ENCODE peak calls at places on chromosomes 5 and 9, in nine cellular contexts. One of them, this sample, is unnamed.

GRCh38 chr5:159331099-159331973 is 1.0 kb upstream of the IL12B start:
- DNase-seq in glutamatergic neuron: peak; percentile 78
- DNase-seq in HEK293T: peak; percentile 80
- DNase-seq in HT1080: no peak
- DNase-seq in activated T-helper 1 cell treated with Interleukin-2 at 50 U/mL for 16 hours: peak; percentile 61
- DNase-seq in amniotic stem cell: no peak
- DNase-seq in A549: peak; percentile 76
- DNase-seq in H9: peak; percentile 73
- DNase-seq in ACHN: peak; percentile 50
- DNase-seq in this sample: no peak

GRCh38 chr5:64749385-64749784 is 19.1 kb downstream of the SREK1IP1 start:
- DNase-seq in amniotic stem cell: no peak
- DNase-seq in HT1080: no peak
- DNase-seq in activated T-helper 1 cell treated with Interleukin-2 at 50 U/mL for 16 hours: no peak
- DNase-seq in H9: no peak
- DNase-seq in HEK293T: no peak
- DNase-seq in glutamatergic neuron: no peak
- DNase-seq in A549: no peak
- DNase-seq in ACHN: no peak
- DNase-seq in this sample: no peak

GRCh38 chr5:160251406-160252155 is 22.3 kb downstream of the FABP6 start:
- DNase-seq in amniotic stem cell: no peak
- DNase-seq in A549: no peak
- DNase-seq in activated T-helper 1 cell treated with Interleukin-2 at 50 U/mL for 16 hours: no peak
- DNase-seq in HEK293T: no peak
- DNase-seq in H9: no peak
- DNase-seq in ACHN: no peak
- DNase-seq in glutamatergic neuron: no peak
- DNase-seq in HT1080: no peak
- DNase-seq in this sample: no peak

GRCh38 chr5:179621551-179621971 is 1.9 kb downstream of the HNRNPH1 start:
- DNase-seq in HT1080: no peak
- DNase-seq in amniotic stem cell: no peak
- DNase-seq in A549: no peak
- DNase-seq in activated T-helper 1 cell treated with Interleukin-2 at 50 U/mL for 16 hours: no peak
- DNase-seq in HEK293T: no peak
- DNase-seq in ACHN: no peak
- DNase-seq in glutamatergic neuron: no peak
- DNase-seq in H9: no peak
- DNase-seq in this sample: no peak

GRCh38 chr9:137150485-137151060 is 11.6 kb downstream of the GRIN1 start:
- DNase-seq in A549: no peak
- DNase-seq in HT1080: peak; percentile 34
- DNase-seq in HEK293T: peak; percentile 80
- DNase-seq in H9: peak; percentile 85
- DNase-seq in ACHN: peak; percentile 51
- DNase-seq in glutamatergic neuron: no peak
- DNase-seq in activated T-helper 1 cell treated with Interleukin-2 at 50 U/mL for 16 hours: no peak
- DNase-seq in amniotic stem cell: no peak
- DNase-seq in this sample: no peak

GRCh38 chr9:34124103-34124502 is 2.4 kb downstream of the DCAF12 start:
- DNase-seq in HEK293T: no peak
- DNase-seq in amniotic stem cell: no peak
- DNase-seq in H9: no peak
- DNase-seq in glutamatergic neuron: no peak
- DNase-seq in ACHN: no peak
- DNase-seq in activated T-helper 1 cell treated with Interleukin-2 at 50 U/mL for 16 hours: no peak
- DNase-seq in A549: no peak
- DNase-seq in HT1080: no peak
- DNase-seq in this sample: no peak

GRCh38 chr9:69265891-69266290 is 59.1 kb upstream of the ENTREP1 start:
- DNase-seq in ACHN: no peak
- DNase-seq in HT1080: peak; percentile 45
- DNase-seq in HEK293T: no peak
- DNase-seq in glutamatergic neuron: no peak
- DNase-seq in amniotic stem cell: no peak
- DNase-seq in H9: no peak
- DNase-seq in activated T-helper 1 cell treated with Interleukin-2 at 50 U/mL for 16 hours: no peak
- DNase-seq in A549: no peak
- DNase-seq in this sample: no peak

GRCh38 chr5:66986009-66986408 is 210.6 kb downstream of the CD180 start:
- DNase-seq in A549: no peak
- DNase-seq in H9: no peak
- DNase-seq in ACHN: no peak
- DNase-seq in activated T-helper 1 cell treated with Interleukin-2 at 50 U/mL for 16 hours: no peak
- DNase-seq in glutamatergic neuron: peak; percentile 40
- DNase-seq in HEK293T: no peak
- DNase-seq in HT1080: no peak
- DNase-seq in amniotic stem cell: no peak
- DNase-seq in this sample: no peak

GRCh38 chr5:59496524-59497134 is 396.9 kb downstream of the PDE4D start:
- DNase-seq in activated T-helper 1 cell treated with Interleukin-2 at 50 U/mL for 16 hours: no peak
- DNase-seq in A549: no peak
- DNase-seq in H9: peak; percentile 75
- DNase-seq in ACHN: no peak
- DNase-seq in HT1080: peak; percentile 35
- DNase-seq in amniotic stem cell: no peak
- DNase-seq in HEK293T: peak; percentile 61
- DNase-seq in glutamatergic neuron: peak; percentile 18
- DNase-seq in this sample: no peak

GRCh38 chr5:115069087-115069968 is 100.4 kb downstream of the TRIM36 start:
- DNase-seq in ACHN: peak; percentile 49
- DNase-seq in glutamatergic neuron: peak; percentile 40
- DNase-seq in A549: peak; percentile 33
- DNase-seq in HT1080: peak; percentile 56
- DNase-seq in amniotic stem cell: no peak
- DNase-seq in H9: peak; percentile 64
- DNase-seq in HEK293T: peak; percentile 47
- DNase-seq in activated T-helper 1 cell treated with Interleukin-2 at 50 U/mL for 16 hours: no peak
- DNase-seq in this sample: peak; percentile 25

GRCh38 chr9:83707518-83707767 is 315 bp downstream of the UBQLN1 start:
- DNase-seq in A549: peak; percentile 79
- DNase-seq in ACHN: peak; percentile 67
- DNase-seq in activated T-helper 1 cell treated with Interleukin-2 at 50 U/mL for 16 hours: no peak
- DNase-seq in H9: no peak
- DNase-seq in amniotic stem cell: peak; percentile 60
- DNase-seq in HEK293T: no peak
- DNase-seq in HT1080: peak; percentile 82
- DNase-seq in glutamatergic neuron: no peak
- DNase-seq in this sample: no peak

GRCh38 chr5:11143456-11144267 is 382.6 kb upstream of the DAP start:
- DNase-seq in HT1080: no peak
- DNase-seq in HEK293T: no peak
- DNase-seq in A549: no peak
- DNase-seq in amniotic stem cell: no peak
- DNase-seq in activated T-helper 1 cell treated with Interleukin-2 at 50 U/mL for 16 hours: no peak
- DNase-seq in ACHN: no peak
- DNase-seq in glutamatergic neuron: no peak
- DNase-seq in H9: no peak
- DNase-seq in this sample: no peak

GRCh38 chr5:83547156-83547555 is 75.6 kb downstream of the VCAN start:
- DNase-seq in activated T-helper 1 cell treated with Interleukin-2 at 50 U/mL for 16 hours: no peak
- DNase-seq in H9: no peak
- DNase-seq in ACHN: no peak
- DNase-seq in glutamatergic neuron: no peak
- DNase-seq in HT1080: no peak
- DNase-seq in amniotic stem cell: no peak
- DNase-seq in HEK293T: no peak
- DNase-seq in A549: no peak
- DNase-seq in this sample: no peak

GRCh38 chr9:69168709-69169217 is 5.3 kb upstream of the TJP2 start:
- DNase-seq in H9: peak; percentile 63
- DNase-seq in activated T-helper 1 cell treated with Interleukin-2 at 50 U/mL for 16 hours: peak; percentile 21
- DNase-seq in amniotic stem cell: no peak
- DNase-seq in HEK293T: no peak
- DNase-seq in ACHN: no peak
- DNase-seq in HT1080: no peak
- DNase-seq in A549: no peak
- DNase-seq in glutamatergic neuron: no peak
- DNase-seq in this sample: no peak

GRCh38 chr5:160439205-160439600 is 17.5 kb downstream of the PTTG1 start:
- DNase-seq in ACHN: peak; percentile 69
- DNase-seq in HEK293T: peak; percentile 83
- DNase-seq in glutamatergic neuron: peak; percentile 93
- DNase-seq in amniotic stem cell: peak; percentile 6
- DNase-seq in A549: peak; percentile 91
- DNase-seq in H9: peak; percentile 91
- DNase-seq in HT1080: peak; percentile 81
- DNase-seq in activated T-helper 1 cell treated with Interleukin-2 at 50 U/mL for 16 hours: peak; percentile 77
- DNase-seq in this sample: no peak

GRCh38 chr9:95874303-95874988 is 1.0 kb upstream of the ERCC6L2 start:
- DNase-seq in ACHN: peak; percentile 11
- DNase-seq in HEK293T: no peak
- DNase-seq in H9: no peak
- DNase-seq in A549: no peak
- DNase-seq in amniotic stem cell: no peak
- DNase-seq in glutamatergic neuron: no peak
- DNase-seq in activated T-helper 1 cell treated with Interleukin-2 at 50 U/mL for 16 hours: no peak
- DNase-seq in HT1080: peak; percentile 8
- DNase-seq in this sample: no peak

GRCh38 chr9:138064547-138064946 is 187.0 kb downstream of the CACNA1B start:
- DNase-seq in H9: peak; percentile 6
- DNase-seq in amniotic stem cell: no peak
- DNase-seq in HT1080: no peak
- DNase-seq in A549: no peak
- DNase-seq in ACHN: no peak
- DNase-seq in glutamatergic neuron: no peak
- DNase-seq in activated T-helper 1 cell treated with Interleukin-2 at 50 U/mL for 16 hours: no peak
- DNase-seq in HEK293T: no peak
- DNase-seq in this sample: no peak

GRCh38 chr5:136279314-136279713 is 86.0 kb downstream of the TRPC7 start:
- DNase-seq in activated T-helper 1 cell treated with Interleukin-2 at 50 U/mL for 16 hours: no peak
- DNase-seq in amniotic stem cell: no peak
- DNase-seq in glutamatergic neuron: no peak
- DNase-seq in HT1080: no peak
- DNase-seq in A549: no peak
- DNase-seq in HEK293T: no peak
- DNase-seq in H9: no peak
- DNase-seq in ACHN: no peak
- DNase-seq in this sample: no peak

GRCh38 chr5:138725153-138725884 is 27.9 kb upstream of the CTNNA1 start:
- DNase-seq in glutamatergic neuron: peak; percentile 28
- DNase-seq in H9: peak; percentile 93
- DNase-seq in HEK293T: peak; percentile 49
- DNase-seq in ACHN: peak; percentile 27
- DNase-seq in HT1080: peak; percentile 55
- DNase-seq in A549: no peak
- DNase-seq in activated T-helper 1 cell treated with Interleukin-2 at 50 U/mL for 16 hours: no peak
- DNase-seq in amniotic stem cell: no peak
- DNase-seq in this sample: no peak

GRCh38 chr5:95668216-95668615 is 14.6 kb downstream of the SPATA9 start:
- DNase-seq in HT1080: no peak
- DNase-seq in glutamatergic neuron: no peak
- DNase-seq in HEK293T: no peak
- DNase-seq in amniotic stem cell: no peak
- DNase-seq in A549: no peak
- DNase-seq in activated T-helper 1 cell treated with Interleukin-2 at 50 U/mL for 16 hours: no peak
- DNase-seq in ACHN: no peak
- DNase-seq in H9: no peak
- DNase-seq in this sample: no peak

GRCh38 chr5:66306105-66306843 is 162.2 kb downstream of the SREK1 start:
- DNase-seq in HT1080: peak; percentile 56
- DNase-seq in HEK293T: peak; percentile 79
- DNase-seq in activated T-helper 1 cell treated with Interleukin-2 at 50 U/mL for 16 hours: no peak
- DNase-seq in amniotic stem cell: peak; percentile 15
- DNase-seq in H9: peak; percentile 74
- DNase-seq in glutamatergic neuron: peak; percentile 60
- DNase-seq in A549: peak; percentile 77
- DNase-seq in ACHN: peak; percentile 60
- DNase-seq in this sample: peak; percentile 44

GRCh38 chr9:91898451-91899433 is 51.3 kb downstream of the ROR2 start:
- DNase-seq in A549: no peak
- DNase-seq in HEK293T: no peak
- DNase-seq in HT1080: peak; percentile 37
- DNase-seq in H9: no peak
- DNase-seq in amniotic stem cell: no peak
- DNase-seq in activated T-helper 1 cell treated with Interleukin-2 at 50 U/mL for 16 hours: no peak
- DNase-seq in glutamatergic neuron: peak; percentile 59
- DNase-seq in ACHN: peak; percentile 2
- DNase-seq in this sample: no peak

GRCh38 chr5:96904054-96904931 is 28.0 kb downstream of the ERAP2 start:
- DNase-seq in A549: no peak
- DNase-seq in activated T-helper 1 cell treated with Interleukin-2 at 50 U/mL for 16 hours: no peak
- DNase-seq in H9: no peak
- DNase-seq in glutamatergic neuron: no peak
- DNase-seq in ACHN: no peak
- DNase-seq in amniotic stem cell: peak; percentile 22
- DNase-seq in HEK293T: no peak
- DNase-seq in HT1080: no peak
- DNase-seq in this sample: no peak

GRCh38 chr9:3526903-3527652 is 1.3 kb upstream of the RFX3 start:
- DNase-seq in HT1080: no peak
- DNase-seq in H9: peak; percentile 61
- DNase-seq in HEK293T: peak; percentile 5
- DNase-seq in glutamatergic neuron: no peak
- DNase-seq in amniotic stem cell: no peak
- DNase-seq in activated T-helper 1 cell treated with Interleukin-2 at 50 U/mL for 16 hours: no peak
- DNase-seq in ACHN: peak; percentile 41
- DNase-seq in A549: peak; percentile 27
- DNase-seq in this sample: no peak

GRCh38 chr9:118059520-118060278 is 355.5 kb downstream of the TLR4 start:
- DNase-seq in ACHN: peak; percentile 50
- DNase-seq in HEK293T: no peak
- DNase-seq in amniotic stem cell: no peak
- DNase-seq in A549: no peak
- DNase-seq in HT1080: no peak
- DNase-seq in glutamatergic neuron: no peak
- DNase-seq in activated T-helper 1 cell treated with Interleukin-2 at 50 U/mL for 16 hours: no peak
- DNase-seq in H9: no peak
- DNase-seq in this sample: peak; percentile 10

GRCh38 chr5:169265888-169266287 is 35.1 kb downstream of the SLIT3 start:
- DNase-seq in A549: no peak
- DNase-seq in activated T-helper 1 cell treated with Interleukin-2 at 50 U/mL for 16 hours: no peak
- DNase-seq in ACHN: peak; percentile 31
- DNase-seq in amniotic stem cell: no peak
- DNase-seq in glutamatergic neuron: no peak
- DNase-seq in HT1080: peak; percentile 27
- DNase-seq in H9: no peak
- DNase-seq in HEK293T: peak; percentile 29
- DNase-seq in this sample: no peak

GRCh38 chr5:159764283-159764927 is 151.9 kb upstream of the ADRA1B start:
- DNase-seq in amniotic stem cell: no peak
- DNase-seq in ACHN: peak; percentile 19
- DNase-seq in H9: no peak
- DNase-seq in activated T-helper 1 cell treated with Interleukin-2 at 50 U/mL for 16 hours: no peak
- DNase-seq in glutamatergic neuron: no peak
- DNase-seq in HT1080: peak; percentile 47
- DNase-seq in A549: no peak
- DNase-seq in HEK293T: no peak
- DNase-seq in this sample: no peak

GRCh38 chr5:141529002-141529401 is 40.1 kb downstream of the PCDHGC5 start:
- DNase-seq in activated T-helper 1 cell treated with Interleukin-2 at 50 U/mL for 16 hours: no peak
- DNase-seq in HT1080: no peak
- DNase-seq in H9: no peak
- DNase-seq in amniotic stem cell: no peak
- DNase-seq in ACHN: no peak
- DNase-seq in glutamatergic neuron: no peak
- DNase-seq in HEK293T: no peak
- DNase-seq in A549: no peak
- DNase-seq in this sample: no peak

GRCh38 chr9:89610391-89610925 is 5.6 kb downstream of the GADD45G start:
- DNase-seq in activated T-helper 1 cell treated with Interleukin-2 at 50 U/mL for 16 hours: no peak
- DNase-seq in A549: no peak
- DNase-seq in amniotic stem cell: no peak
- DNase-seq in H9: no peak
- DNase-seq in glutamatergic neuron: no peak
- DNase-seq in ACHN: no peak
- DNase-seq in HT1080: no peak
- DNase-seq in HEK293T: no peak
- DNase-seq in this sample: no peak

GRCh38 chr5:61966991-61967390 is 339.0 kb upstream of the KIF2A start:
- DNase-seq in HEK293T: no peak
- DNase-seq in HT1080: peak; percentile 44
- DNase-seq in A549: no peak
- DNase-seq in ACHN: no peak
- DNase-seq in H9: no peak
- DNase-seq in activated T-helper 1 cell treated with Interleukin-2 at 50 U/mL for 16 hours: no peak
- DNase-seq in glutamatergic neuron: no peak
- DNase-seq in amniotic stem cell: no peak
- DNase-seq in this sample: no peak

GRCh38 chr9:72980600-72981265 is 27.9 kb upstream of the ALDH1A1 start:
- DNase-seq in HT1080: no peak
- DNase-seq in activated T-helper 1 cell treated with Interleukin-2 at 50 U/mL for 16 hours: no peak
- DNase-seq in HEK293T: no peak
- DNase-seq in amniotic stem cell: no peak
- DNase-seq in A549: no peak
- DNase-seq in glutamatergic neuron: no peak
- DNase-seq in ACHN: peak; percentile 6
- DNase-seq in H9: no peak
- DNase-seq in this sample: no peak

This sample was measured in glomerular endothelial cell.